ENCODE peak calls at places on chromosomes 2 and 18, in eight cellular contexts. F, M, Z, L, I, T, C and B are unnamed samples.
A peak's percentile ranks its signal among the peaks of the same experiment; 100 is the strongest.

GRCh38 chr2:176692518-176692917 is 423.3 kb downstream of the MTX2 start:
- DNase-seq in C (no peak), L (no peak), T (no peak), M (no peak), I (no peak), F (no peak), Z (no peak), B (no peak)

GRCh38 chr18:25075793-25076192 is 276.2 kb downstream of the ZNF521 start:
- DNase-seq in F (no peak), Z (no peak), M (no peak), C (no peak), T (no peak), I (no peak), L (no peak), B (no peak)

GRCh38 chr2:189305291-189305943 is 125.9 kb upstream of the COL5A2 start:
- DNase-seq in I (no peak), F (no peak), M (no peak), T (no peak), C (no peak), L (no peak), Z (no peak), B (no peak)

GRCh38 chr2:75523313-75524275 is 37.1 kb downstream of the EVA1A start:
- DNase-seq in I (peak; percentile 94), L (no peak), T (no peak), F (no peak), C (no peak), Z (peak; percentile 70), M (no peak), B (no peak)

GRCh38 chr2:45945182-45945779 is 293.8 kb downstream of the PRKCE start:
- DNase-seq in Z (no peak), T (no peak), C (no peak), L (no peak), I (no peak), F (no peak), M (no peak), B (no peak)

GRCh38 chr2:219186754-219187456 is 8.8 kb downstream of the RETREG2 start:
- DNase-seq in F (no peak), C (no peak), T (no peak), Z (no peak), M (no peak), I (no peak), L (no peak), B (peak; percentile 43)

GRCh38 chr2:98457045-98457696 is 12.5 kb downstream of the INPP4A start:
- DNase-seq in M (no peak), L (no peak), I (peak; percentile 51), Z (no peak), T (no peak), F (no peak), C (no peak), B (no peak)

GRCh38 chr18:10936211-10937053 is 212.9 kb downstream of the PIEZO2 start:
- DNase-seq in I (no peak), Z (no peak), T (no peak), F (no peak), L (no peak), C (no peak), M (no peak), B (no peak)

GRCh38 chr2:230927711-230928341 is 2.8 kb upstream of the GPR55 start:
- DNase-seq in I (no peak), M (no peak), C (no peak), L (peak; percentile 16), T (peak; percentile 36), F (no peak), Z (no peak), B (no peak)

GRCh38 chr18:56028514-56028913 is 440.5 kb upstream of the TCF4 start:
- DNase-seq in M (no peak), T (no peak), F (no peak), I (no peak), L (no peak), C (no peak), Z (no peak), B (no peak)

GRCh38 chr18:49359732-49360444 is 100.6 kb downstream of the DYM start:
- DNase-seq in L (no peak), I (no peak), C (no peak), M (no peak), F (no peak), T (no peak), Z (peak; percentile 52), B (peak; percentile 55)

GRCh38 chr2:128413718-128414341 is 95.2 kb upstream of the HS6ST1 start:
- DNase-seq in T (no peak), C (no peak), Z (no peak), L (no peak), F (no peak), M (no peak), I (no peak), B (no peak)

GRCh38 chr18:47969851-47970250 is 39.4 kb upstream of the SMAD2 start:
- DNase-seq in M (no peak), F (no peak), Z (no peak), T (no peak), L (no peak), C (no peak), I (peak; percentile 5), B (no peak)

GRCh38 chr2:38515155-38516074 is 87.3 kb downstream of the HNRNPLL start:
- DNase-seq in I (peak; percentile 26), M (no peak), F (no peak), Z (no peak), L (no peak), T (no peak), C (no peak), B (no peak)

GRCh38 chr18:75915941-75916640 is 488.6 kb upstream of the SMIM21 start:
- DNase-seq in I (no peak), M (peak; percentile 89), F (peak; percentile 77), C (no peak), Z (no peak), T (no peak), L (no peak), B (no peak)

GRCh38 chr2:116510117-116510671 is 1304.3 kb upstream of the DDX18 start:
- DNase-seq in I (peak; percentile 9), F (peak; percentile 57), T (no peak), M (peak; percentile 73), C (no peak), Z (peak; percentile 2), L (no peak), B (peak; percentile 79)

GRCh38 chr2:224638338-224638823 is 53.2 kb upstream of the CUL3 start:
- DNase-seq in F (no peak), C (no peak), L (peak; percentile 24), I (no peak), Z (peak; percentile 74), M (no peak), T (no peak), B (peak; percentile 44)

GRCh38 chr2:215828528-215829184 is 184.7 kb downstream of the MREG start:
- DNase-seq in F (peak; percentile 66), L (no peak), Z (peak; percentile 75), M (peak; percentile 89), C (peak; percentile 51), I (peak; percentile 53), T (no peak), B (peak; percentile 87)

GRCh38 chr2:127695491-127696472 is 5.5 kb upstream of the SFT2D3 start:
- DNase-seq in L (no peak), Z (peak; percentile 26), T (no peak), F (peak; percentile 88), M (peak; percentile 82), C (peak; percentile 49), I (peak; percentile 96), B (no peak)

GRCh38 chr18:55343396-55344073 is 244.5 kb downstream of the TCF4 start:
- DNase-seq in L (no peak), Z (peak; percentile 37), C (no peak), T (no peak), F (peak; percentile 27), M (peak; percentile 60), I (no peak), B (peak; percentile 79)

GRCh38 chr18:5237083-5237722 is 40.1 kb upstream of the AKAIN1 start:
- DNase-seq in T (no peak), I (no peak), F (no peak), C (no peak), Z (peak; percentile 29), L (no peak), M (no peak), B (no peak)

GRCh38 chr2:79619976-79620375 is 107.1 kb downstream of the CTNNA2 start:
- DNase-seq in C (no peak), F (no peak), Z (no peak), T (no peak), I (peak; percentile 68), M (no peak), L (no peak), B (no peak)

GRCh38 chr18:5955861-5956260 is 60.5 kb upstream of the TMEM200C start:
- DNase-seq in F (no peak), L (no peak), T (no peak), I (no peak), C (no peak), Z (no peak), M (no peak), B (no peak)

GRCh38 chr2:202762546-202762945 is 109.0 kb downstream of the ICA1L start:
- DNase-seq in I (no peak), L (no peak), M (no peak), Z (no peak), T (no peak), F (no peak), C (peak; percentile 25), B (no peak)

GRCh38 chr2:103435010-103435409 is 673.2 kb downstream of the TMEM182 start:
- DNase-seq in M (no peak), Z (no peak), T (no peak), I (peak; percentile 57), C (no peak), L (no peak), F (no peak), B (no peak)

GRCh38 chr2:42918671-42919335 is 126.4 kb upstream of the HAAO start:
- DNase-seq in T (no peak), Z (no peak), I (no peak), L (no peak), M (no peak), C (no peak), F (no peak), B (no peak)

GRCh38 chr2:20219763-20220380 is 5.1 kb downstream of the SDC1 start:
- DNase-seq in M (no peak), C (no peak), L (no peak), T (no peak), Z (no peak), F (no peak), I (no peak), B (no peak)

GRCh38 chr2:181937473-181937872 is 45.9 kb downstream of the ITPRID2 start:
- DNase-seq in F (peak; percentile 34), I (no peak), M (no peak), C (no peak), T (no peak), Z (no peak), L (no peak), B (no peak)

GRCh38 chr2:224085246-224085645 is 46.2 kb upstream of the SERPINE2 start:
- DNase-seq in Z (no peak), F (no peak), M (no peak), I (peak; percentile 87), T (no peak), C (no peak), L (no peak), B (no peak)

GRCh38 chr2:162382283-162382682 is 38.4 kb downstream of the GCA start:
- DNase-seq in L (no peak), T (no peak), M (no peak), Z (no peak), C (no peak), I (no peak), F (peak; percentile 65), B (no peak)

GRCh38 chr18:9392726-9393125 is 58.2 kb downstream of the TWSG1 start:
- DNase-seq in M (no peak), C (no peak), L (no peak), I (no peak), T (no peak), Z (no peak), F (no peak), B (no peak)

GRCh38 chr18:48979944-48980890 is 29.5 kb upstream of the SMAD7 start:
- DNase-seq in M (no peak), C (no peak), L (no peak), T (no peak), Z (no peak), I (peak; percentile 31), F (no peak), B (no peak)

GRCh38 chr2:96477458-96477857 is 27.7 kb downstream of the NEURL3 start:
- DNase-seq in I (no peak), F (no peak), M (no peak), C (no peak), L (no peak), T (no peak), Z (no peak), B (no peak)

GRCh38 chr18:23719634-23720201 is 30.5 kb downstream of the LAMA3 start:
- DNase-seq in C (no peak), L (no peak), Z (no peak), F (no peak), M (no peak), T (no peak), I (peak; percentile 98), B (no peak)